ENCODE peak calls at places on chromosome X, in five cellular contexts. S is GM12878, J is SK-N-SH, V is K562, C is HepG2. W is an unnamed sample.
A peak's percentile ranks its signal among the peaks of the same experiment; 100 is the strongest.

GRCh38 chrX:1925053-1925481 is 310.2 kb downstream of the ASMT start:
- DNase-seq in S (no peak), J (no peak), V (no peak), C (no peak), W (no peak)

GRCh38 chrX:137848291-137848905 is 282.5 kb downstream of the ZIC3 start:
- DNase-seq in S (no peak), J (no peak), V (no peak), C (no peak), W (no peak)

GRCh38 chrX:137052641-137053235 is 18.9 kb upstream of the GPR101 start:
- DNase-seq in S (no peak), J (peak; percentile 35), V (no peak), C (no peak), W (no peak)

GRCh38 chrX:107630031-107630689 is 1.9 kb downstream of the PRPS1 start:
- DNase-seq in S (no peak), J (no peak), V (no peak), C (no peak), W (no peak)

GRCh38 chrX:10106801-10107200 is 50.0 kb upstream of the CLCN4 start:
- DNase-seq in S (no peak), J (no peak), V (no peak), C (no peak), W (no peak)

GRCh38 chrX:49053223-49054072 is 5.4 kb upstream of the CCDC120 start:
- DNase-seq in S (no peak), J (peak; percentile 90), V (peak; percentile 78), C (peak; percentile 45), W (peak; percentile 64)

GRCh38 chrX:11215191-11215921 is 77.9 kb upstream of the AMELX start:
- DNase-seq in S (no peak), J (peak; percentile 17), V (no peak), C (no peak), W (no peak)

GRCh38 chrX:85897376-85898110 is 149.8 kb downstream of the CHM start:
- DNase-seq in S (no peak), J (no peak), V (no peak), C (no peak), W (no peak)

GRCh38 chrX:13024911-13025454 is 19.4 kb downstream of the FAM9C start:
- DNase-seq in S (no peak), J (no peak), V (no peak), C (no peak), W (no peak)

GRCh38 chrX:9656871-9657270 is 108.8 kb downstream of the GPR143 start:
- DNase-seq in S (no peak), J (no peak), V (no peak), C (no peak), W (no peak)

GRCh38 chrX:129318375-129318774 is 204.9 kb downstream of the SMARCA1 start:
- DNase-seq in S (no peak), J (peak; percentile 0), V (no peak), C (peak; percentile 21), W (no peak)

GRCh38 chrX:39613997-39614679 is 483.6 kb downstream of the BCOR start:
- DNase-seq in S (peak; percentile 46), J (peak; percentile 59), V (no peak), C (no peak), W (peak; percentile 94)

GRCh38 chrX:2894885-2895292 is 34.2 kb downstream of the ARSD start:
- DNase-seq in S (no peak), J (peak; percentile 72), V (no peak), C (peak; percentile 37), W (no peak)

GRCh38 chrX:70134116-70134477 is 850 bp downstream of the IGBP1 start:
- DNase-seq in S (no peak), J (no peak), V (peak; percentile 25), C (peak; percentile 3), W (no peak)

GRCh38 chrX:74422576-74423288 is 1.4 kb downstream of the SLC16A2 start:
- DNase-seq in S (no peak), J (peak; percentile 76), V (no peak), C (peak; percentile 4), W (no peak)

GRCh38 chrX:44785652-44786051 is 58.2 kb upstream of the DUSP21 start:
- DNase-seq in S (no peak), J (no peak), V (no peak), C (no peak), W (no peak)

GRCh38 chrX:154779261-154779660 is 16.6 kb downstream of the DKC1 start:
- DNase-seq in S (no peak), J (no peak), V (no peak), C (no peak), W (no peak)

GRCh38 chrX:136666088-136666487 is 18.1 kb downstream of the CD40LG start:
- DNase-seq in S (no peak), J (no peak), V (no peak), C (no peak), W (no peak)

GRCh38 chrX:154717824-154718223 is 33.1 kb downstream of the GAB3 start:
- DNase-seq in S (no peak), J (peak; percentile 7), V (peak; percentile 51), C (no peak), W (peak; percentile 23)

GRCh38 chrX:43064096-43064495 is 286.1 kb upstream of the PPP1R2C start:
- DNase-seq in S (no peak), J (no peak), V (no peak), C (no peak), W (no peak)

GRCh38 chrX:34918091-34918736 is 24.4 kb upstream of the FAM47B start:
- DNase-seq in S (no peak), J (no peak), V (no peak), C (no peak), W (no peak)

GRCh38 chrX:14409341-14409740 is 120.0 kb upstream of the GLRA2 start:
- DNase-seq in S (no peak), J (no peak), V (no peak), C (peak; percentile 40), W (no peak)

GRCh38 chrX:146854281-146854680 is 39.7 kb upstream of the CXorf51A start:
- DNase-seq in S (no peak), J (no peak), V (no peak), C (no peak), W (no peak)

GRCh38 chrX:41333994-41334865 is at the start of gene DDX3X:
- DNase-seq in S (peak; percentile 44), J (peak; percentile 94), V (peak; percentile 77), C (peak; percentile 45), W (peak; percentile 51)

GRCh38 chrX:40170830-40171512 is 73.2 kb upstream of the BCOR start:
- DNase-seq in S (no peak), J (no peak), V (no peak), C (no peak), W (no peak)

GRCh38 chrX:13688772-13689518 is at the start of gene RAB9A:
- DNase-seq in S (no peak), J (peak; percentile 98), V (peak; percentile 91), C (peak; percentile 33), W (peak; percentile 72)

GRCh38 chrX:106178826-106179225 is 10.7 kb downstream of the PWWP3B start:
- DNase-seq in S (no peak), J (no peak), V (no peak), C (no peak), W (no peak)

GRCh38 chrX:101986571-101986970 is 54.7 kb upstream of the ZMAT1 start:
- DNase-seq in S (no peak), J (no peak), V (no peak), C (no peak), W (no peak)

GRCh38 chrX:23726196-23726595 is 16.9 kb downstream of the ACOT9 start:
- DNase-seq in S (no peak), J (no peak), V (no peak), C (no peak), W (no peak)

GRCh38 chrX:50871922-50872453 is 38.5 kb upstream of the BMP15 start:
- DNase-seq in S (no peak), J (no peak), V (no peak), C (no peak), W (no peak)
- TF ChIP-seq JUND in S (no peak), J (no peak), V (no peak), C (no peak), W (no peak)

GRCh38 chrX:56233100-56233499 is 944 bp downstream of the KLF8 start:
- DNase-seq in S (no peak), J (no peak), V (no peak), C (no peak), W (no peak)
- TF ChIP-seq JUND in S (no peak), J (no peak), V (no peak), C (no peak), W (no peak)

GRCh38 chrX:15468036-15468435 is 25.1 kb downstream of the PIR start:
- DNase-seq in S (no peak), J (peak; percentile 43), V (no peak), C (no peak), W (peak; percentile 75)

GRCh38 chrX:15464704-15465103 is 28.4 kb downstream of the PIR start:
- DNase-seq in S (no peak), J (no peak), V (no peak), C (no peak), W (no peak)

GRCh38 chrX:15465896-15466651 is 27.1 kb downstream of the PIR start:
- DNase-seq in S (no peak), J (no peak), V (no peak), C (no peak), W (no peak)

GRCh38 chrX:15469613-15470012 is 23.5 kb downstream of the PIR start:
- DNase-seq in S (no peak), J (no peak), V (no peak), C (no peak), W (no peak)

GRCh38 chrX:15465347-15465746 is 27.8 kb downstream of the PIR start:
- DNase-seq in S (peak; percentile 16), J (peak; percentile 28), V (no peak), C (no peak), W (no peak)
- TF ChIP-seq JUND in S (no peak), J (peak; percentile 64), V (no peak), C (no peak), W (no peak)

DNA sequence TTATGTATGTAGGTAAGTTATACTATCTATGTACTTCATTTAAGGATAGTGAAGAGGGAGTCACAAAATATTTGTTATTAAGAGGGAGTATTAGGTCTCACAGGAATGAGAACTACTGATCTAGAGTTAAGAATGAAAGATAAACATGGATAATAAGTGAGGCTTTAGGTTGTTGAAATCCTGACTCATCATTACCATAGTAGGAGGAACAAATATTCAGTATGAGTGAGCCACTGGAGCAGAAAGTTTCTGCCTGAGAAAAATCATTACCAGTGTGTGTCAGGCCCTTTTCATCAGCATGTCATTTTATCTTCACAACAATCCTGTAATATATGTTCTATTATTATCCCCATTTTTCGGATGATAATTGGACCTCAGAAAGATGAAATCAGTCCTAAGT is 27.2 kb upstream of the IGSF1 start:
- DNase-seq in S (no peak), J (no peak), V (no peak), C (no peak), W (no peak)
- TF ChIP-seq JUND in S (no peak), J (no peak), V (no peak), C (no peak), W (no peak)

GRCh38 chrX:118499295-118499694 is 3.7 kb downstream of the DOCK11 start:
- DNase-seq in S (no peak), J (no peak), V (no peak), C (no peak), W (no peak)
- TF ChIP-seq JUND in S (no peak), J (no peak), V (no peak), C (no peak), W (no peak)